ENCODE peak calls at places on chromosomes 11 and 22, in nine cellular contexts. U is heart left ventricle; C is breast epithelium; R is right lobe of liver; Z is astrocyte; O is AG10803; L is mammary epithelial cell; I is CD8-positive, alpha-beta T cell; S is H9. E is an unnamed sample.

GRCh38 chr22:45341503-45341902 is 31.8 kb downstream of the FAM118A start:
- DNase-seq in U (no peak), C (no peak), R (no peak), Z (no peak), O (no peak), L (no peak), I (peak; percentile 55), S (no peak), E (no peak)

GRCh38 chr11:62269654-62270278 is at the start of gene SCGB2A2:
- DNase-seq in U (no peak), C (peak; percentile 63), R (no peak), Z (no peak), O (no peak), L (peak; percentile 13), I (no peak), S (no peak), E (no peak)

GRCh38 chr11:81036168-81036870 is 1595.5 kb upstream of the TENM4 start:
- DNase-seq in U (no peak), C (no peak), R (no peak), Z (no peak), O (no peak), L (no peak), I (no peak), S (no peak), E (no peak)

GRCh38 chr22:40363059-40363458 is 7.3 kb upstream of the SGSM3 start:
- DNase-seq in U (no peak), C (no peak), R (no peak), Z (peak; percentile 46), O (peak; percentile 58), L (no peak), I (no peak), S (no peak), E (no peak)

GRCh38 chr11:106137758-106138157 is 60.3 kb downstream of the AASDHPPT start:
- DNase-seq in U (no peak), C (no peak), R (no peak), Z (no peak), O (no peak), L (no peak), I (no peak), S (no peak), E (no peak)

GRCh38 chr11:109424893-109425292 is 2.9 kb downstream of the C11orf87 start:
- DNase-seq in U (no peak), C (no peak), R (no peak), Z (no peak), O (no peak), L (peak; percentile 25), I (no peak), S (peak; percentile 73), E (no peak)

GRCh38 chr11:48001438-48002021 is 21.2 kb downstream of the PTPRJ start:
- DNase-seq in U (no peak), C (peak; percentile 33), R (peak; percentile 41), Z (peak; percentile 83), O (peak; percentile 53), L (no peak), I (peak; percentile 82), S (no peak), E (no peak)

GRCh38 chr22:23108324-23109078 is 33.3 kb downstream of the RSPH14 start:
- DNase-seq in U (no peak), C (no peak), R (no peak), Z (no peak), O (no peak), L (no peak), I (no peak), S (no peak), E (no peak)

GRCh38 chr11:60803273-60803936 is 18.3 kb downstream of the MS4A10 start:
- DNase-seq in U (no peak), C (no peak), R (no peak), Z (no peak), O (no peak), L (no peak), I (no peak), S (no peak), E (no peak)

GRCh38 chr22:22748297-22748743 is 103.9 kb downstream of the GGTLC2 start:
- DNase-seq in U (no peak), C (peak; percentile 31), R (no peak), Z (peak; percentile 8), O (peak; percentile 51), L (peak; percentile 31), I (peak; percentile 45), S (peak; percentile 58), E (no peak)

GRCh38 chr11:125376117-125376516 is 119.9 kb downstream of the FEZ1 start:
- DNase-seq in U (peak; percentile 87), C (peak; percentile 88), R (peak; percentile 44), Z (peak; percentile 72), O (no peak), L (peak; percentile 39), I (no peak), S (peak; percentile 43), E (peak; percentile 29)

GRCh38 chr11:131656179-131656838 is 285.9 kb downstream of the NTM start:
- DNase-seq in U (no peak), C (no peak), R (no peak), Z (no peak), O (no peak), L (no peak), I (no peak), S (peak; percentile 87), E (no peak)

GRCh38 chr11:9858822-9859221 is 194.9 kb downstream of the SWAP70 start:
- DNase-seq in U (no peak), C (no peak), R (no peak), Z (no peak), O (peak; percentile 34), L (no peak), I (no peak), S (no peak), E (no peak)

GRCh38 chr11:119263352-119263940 is 53.5 kb downstream of the MCAM start:
- DNase-seq in U (no peak), C (no peak), R (no peak), Z (no peak), O (no peak), L (no peak), I (no peak), S (no peak), E (no peak)

GRCh38 chr22:42560381-42560780 is 6.6 kb downstream of the SERHL2 start:
- DNase-seq in U (no peak), C (no peak), R (no peak), Z (no peak), O (no peak), L (no peak), I (no peak), S (no peak), E (no peak)

GRCh38 chr11:111305403-111305802 is 7.1 kb downstream of the POU2AF3 start:
- DNase-seq in U (no peak), C (no peak), R (no peak), Z (no peak), O (no peak), L (no peak), I (no peak), S (no peak), E (no peak)

GRCh38 chr22:31271026-31271425 is 21.3 kb downstream of the PIK3IP1 start:
- DNase-seq in U (no peak), C (no peak), R (no peak), Z (no peak), O (no peak), L (no peak), I (no peak), S (no peak), E (no peak)

DNA sequence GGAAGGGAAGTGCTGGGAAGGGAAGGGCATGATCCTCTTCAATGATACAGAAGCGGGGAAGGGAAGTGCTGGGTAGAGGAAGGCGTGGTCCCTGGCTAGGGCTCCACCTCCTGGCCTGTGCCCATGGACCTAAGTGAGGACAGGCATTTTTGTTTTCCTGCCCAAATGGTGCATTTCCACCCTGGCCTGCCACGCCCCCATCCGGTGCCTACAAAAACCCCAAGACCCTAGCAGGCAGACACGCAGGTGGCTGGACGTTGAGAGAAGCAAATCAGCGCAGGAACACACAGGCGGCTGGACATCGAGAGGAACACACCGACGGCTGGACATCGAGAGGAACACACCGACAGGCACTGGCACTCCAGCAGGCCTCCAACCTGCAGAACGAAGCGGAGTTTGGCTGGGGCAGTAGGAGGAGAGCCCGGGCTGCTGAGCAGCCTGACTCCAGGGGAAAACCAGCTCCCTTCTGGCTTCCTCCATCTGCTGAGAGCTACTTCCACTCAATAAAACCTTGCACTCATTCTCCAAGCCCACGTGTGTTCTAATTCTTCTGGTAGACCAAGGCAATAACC is 628.3 kb downstream of the BUD13 start:
- DNase-seq in U (no peak), C (no peak), R (no peak), Z (no peak), O (no peak), L (no peak), I (no peak), S (peak; percentile 67), E (no peak)
- TF ChIP-seq CTCF in U (no peak), C (no peak), R (no peak), Z (no peak), O (no peak), L (no peak), I (no peak), S (peak; percentile 14), E (no peak)

GRCh38 chr11:6474806-6475500 is 1.2 kb upstream of the TRIM3 start:
- DNase-seq in U (no peak), C (no peak), R (no peak), Z (no peak), O (no peak), L (no peak), I (no peak), S (no peak), E (no peak)
- TF ChIP-seq CTCF in U (no peak), C (no peak), R (no peak), Z (no peak), O (no peak), L (no peak), I (no peak), S (no peak), E (no peak)

DNA sequence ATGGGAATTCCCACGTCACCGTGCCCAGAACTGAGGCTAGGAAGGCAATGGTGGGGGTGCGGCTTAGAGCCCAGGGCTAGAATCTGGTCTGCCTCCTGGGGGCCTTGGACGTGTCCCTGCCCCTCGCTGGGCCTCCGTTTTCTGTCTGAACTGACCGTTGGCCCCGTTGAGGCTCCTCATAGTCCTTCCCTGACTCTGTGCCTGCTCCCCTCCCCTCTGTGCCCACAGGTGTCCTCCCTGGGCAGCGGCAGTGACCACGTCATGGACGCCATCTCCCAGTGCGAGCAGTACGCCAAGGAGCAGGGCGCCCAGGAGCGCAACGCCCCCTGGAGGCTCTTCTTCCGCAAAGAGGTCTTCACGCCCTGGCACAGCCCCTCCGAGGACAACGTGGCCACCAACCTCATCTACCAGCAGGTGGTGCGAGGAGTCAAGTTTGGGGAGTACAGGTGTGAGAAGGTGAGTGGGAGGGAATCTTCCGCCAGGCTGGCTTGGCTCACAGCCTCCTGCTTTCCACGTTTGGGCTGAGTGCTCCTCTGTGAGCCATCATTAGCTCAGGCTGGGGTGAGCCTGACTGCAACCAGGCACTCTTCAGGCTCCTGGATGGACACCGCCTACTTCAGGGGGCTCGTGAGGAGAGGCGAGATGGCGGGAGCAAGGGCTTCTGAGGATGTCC is 63.9 kb downstream of the MYO7A start:
- DNase-seq in U (no peak), C (peak; percentile 81), R (no peak), Z (peak; percentile 26), O (peak; percentile 9), L (peak; percentile 93), I (peak; percentile 35), S (peak; percentile 97), E (no peak)
- TF ChIP-seq CTCF in U (no peak), C (peak; percentile 92), R (peak; percentile 33), Z (peak; percentile 38), O (peak; percentile 49), L (peak; percentile 99), I (peak; percentile 37), S (peak; percentile 99), E (no peak)

DNA sequence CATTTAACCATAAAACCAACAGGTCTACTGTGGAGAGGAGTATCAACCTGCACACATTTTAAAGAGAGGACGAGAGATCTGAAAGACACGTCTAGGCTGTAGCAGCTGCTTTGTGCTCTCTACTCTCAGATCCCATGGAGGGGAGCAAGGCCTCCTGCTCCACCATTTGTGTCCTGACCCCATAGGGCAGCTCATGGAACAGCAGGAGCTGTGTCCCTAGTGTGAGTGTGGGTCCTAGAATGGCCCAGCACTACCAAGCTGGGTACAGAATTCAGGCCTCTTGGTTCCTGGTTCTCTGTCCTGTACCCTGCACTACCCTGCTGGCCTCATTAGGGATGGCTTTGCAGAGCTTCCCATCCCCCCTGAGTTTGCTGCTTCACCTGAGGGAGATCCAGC is 76.5 kb downstream of the DHCR7 start:
- DNase-seq in U (no peak), C (no peak), R (no peak), Z (no peak), O (no peak), L (no peak), I (no peak), S (no peak), E (no peak)
- TF ChIP-seq CTCF in U (no peak), C (no peak), R (no peak), Z (no peak), O (no peak), L (no peak), I (no peak), S (no peak), E (no peak)

E was measured in omental fat pad.